ENCODE peak calls at places on chromosomes 11 and 22, in five cellular contexts. One of them, this sample, is unnamed.

GRCh38 chr22:27111796-27112195 is 454.4 kb downstream of the MIAT start:
- DNase-seq in foreskin fibroblast: no peak
- DNase-seq in GM12891: no peak
- DNase-seq in GM19239: no peak
- DNase-seq in heart right ventricle: no peak
- DNase-seq in this sample: no peak

GRCh38 chr22:19455585-19456370 is 8.3 kb upstream of the C22orf39 start:
- DNase-seq in foreskin fibroblast: no peak
- DNase-seq in GM12891: no peak
- DNase-seq in GM19239: no peak
- DNase-seq in heart right ventricle: no peak
- DNase-seq in this sample: no peak

GRCh38 chr22:27358096-27358870 is 443.3 kb downstream of the MN1 start:
- DNase-seq in foreskin fibroblast: no peak
- DNase-seq in GM12891: no peak
- DNase-seq in GM19239: no peak
- DNase-seq in heart right ventricle: no peak
- DNase-seq in this sample: no peak

GRCh38 chr22:44074286-44074984 is 50.3 kb downstream of the PARVB start:
- DNase-seq in foreskin fibroblast: no peak
- DNase-seq in GM12891: no peak
- DNase-seq in GM19239: no peak
- DNase-seq in heart right ventricle: no peak
- DNase-seq in this sample: no peak

GRCh38 chr11:128488471-128488870 is 98.9 kb downstream of the ETS1 start:
- DNase-seq in foreskin fibroblast: peak
- DNase-seq in GM12891: no peak
- DNase-seq in GM19239: no peak
- DNase-seq in heart right ventricle: no peak
- DNase-seq in this sample: no peak

GRCh38 chr11:65645710-65646109 is 7.8 kb downstream of the SIPA1 start:
- DNase-seq in foreskin fibroblast: peak
- DNase-seq in GM12891: no peak
- DNase-seq in GM19239: no peak
- DNase-seq in heart right ventricle: no peak
- DNase-seq in this sample: no peak

GRCh38 chr11:8357891-8358566 is 94.4 kb upstream of the LMO1 start:
- DNase-seq in foreskin fibroblast: no peak
- DNase-seq in GM12891: no peak
- DNase-seq in GM19239: no peak
- DNase-seq in heart right ventricle: no peak
- DNase-seq in this sample: no peak

GRCh38 chr11:1568451-1568911 is 3.6 kb downstream of the DUSP8 start:
- DNase-seq in foreskin fibroblast: no peak
- DNase-seq in GM12891: peak
- DNase-seq in GM19239: peak
- DNase-seq in heart right ventricle: no peak
- DNase-seq in this sample: no peak

GRCh38 chr11:83521647-83522596 is 235.8 kb upstream of the CCDC90B start:
- DNase-seq in foreskin fibroblast: peak
- DNase-seq in GM12891: no peak
- DNase-seq in GM19239: no peak
- DNase-seq in heart right ventricle: no peak
- DNase-seq in this sample: no peak

GRCh38 chr11:122491486-122491885 is 164.0 kb upstream of the UBASH3B start:
- DNase-seq in foreskin fibroblast: peak
- DNase-seq in GM12891: no peak
- DNase-seq in GM19239: no peak
- DNase-seq in heart right ventricle: peak
- DNase-seq in this sample: no peak

GRCh38 chr22:50189184-50189848 is 3.6 kb downstream of the TRABD start:
- DNase-seq in foreskin fibroblast: no peak
- DNase-seq in GM12891: no peak
- DNase-seq in GM19239: no peak
- DNase-seq in heart right ventricle: no peak
- DNase-seq in this sample: no peak

GRCh38 chr11:64597671-64598101 is 6.7 kb downstream of the SLC22A12 start:
- DNase-seq in foreskin fibroblast: no peak
- DNase-seq in GM12891: no peak
- DNase-seq in GM19239: no peak
- DNase-seq in heart right ventricle: no peak
- DNase-seq in this sample: no peak

GRCh38 chr11:72497731-72498130 is 63.4 kb upstream of the CLPB start:
- DNase-seq in foreskin fibroblast: no peak
- DNase-seq in GM12891: no peak
- DNase-seq in GM19239: no peak
- DNase-seq in heart right ventricle: no peak
- DNase-seq in this sample: no peak

GRCh38 chr22:37560682-37561208 is 465 bp downstream of the CDC42EP1 start:
- DNase-seq in foreskin fibroblast: peak
- DNase-seq in GM12891: no peak
- DNase-seq in GM19239: no peak
- DNase-seq in heart right ventricle: peak
- DNase-seq in this sample: no peak

GRCh38 chr11:28535677-28536076 is 427.5 kb downstream of the METTL15 start:
- DNase-seq in foreskin fibroblast: no peak
- DNase-seq in GM12891: no peak
- DNase-seq in GM19239: no peak
- DNase-seq in heart right ventricle: no peak
- DNase-seq in this sample: no peak

GRCh38 chr11:94328587-94329080 is 24.3 kb downstream of the IZUMO1R start:
- DNase-seq in foreskin fibroblast: no peak
- DNase-seq in GM12891: no peak
- DNase-seq in GM19239: no peak
- DNase-seq in heart right ventricle: no peak
- DNase-seq in this sample: no peak

GRCh38 chr11:73358071-73358470 is 18.1 kb upstream of the RELT start:
- DNase-seq in foreskin fibroblast: no peak
- DNase-seq in GM12891: no peak
- DNase-seq in GM19239: no peak
- DNase-seq in heart right ventricle: no peak
- DNase-seq in this sample: no peak

GRCh38 chr11:93099811-93100210 is 98.0 kb downstream of the SLC36A4 start:
- DNase-seq in foreskin fibroblast: no peak
- DNase-seq in GM12891: no peak
- DNase-seq in GM19239: no peak
- DNase-seq in heart right ventricle: no peak
- DNase-seq in this sample: no peak

GRCh38 chr11:33564856-33565453 is 135.7 kb downstream of the C11orf91 start:
- DNase-seq in foreskin fibroblast: no peak
- DNase-seq in GM12891: no peak
- DNase-seq in GM19239: no peak
- DNase-seq in heart right ventricle: no peak
- DNase-seq in this sample: no peak

GRCh38 chr22:38936562-38936961 is 20.8 kb upstream of the APOBEC3A start:
- DNase-seq in foreskin fibroblast: no peak
- DNase-seq in GM12891: no peak
- DNase-seq in GM19239: no peak
- DNase-seq in heart right ventricle: no peak
- DNase-seq in this sample: no peak

GRCh38 chr11:128521697-128522062 is 65.7 kb downstream of the ETS1 start:
- DNase-seq in foreskin fibroblast: no peak
- DNase-seq in GM12891: no peak
- DNase-seq in GM19239: no peak
- DNase-seq in heart right ventricle: no peak
- DNase-seq in this sample: no peak

GRCh38 chr22:46612904-46613605 is 7.1 kb upstream of the GRAMD4 start:
- DNase-seq in foreskin fibroblast: no peak
- DNase-seq in GM12891: no peak
- DNase-seq in GM19239: no peak
- DNase-seq in heart right ventricle: no peak
- DNase-seq in this sample: no peak